ENCODE peak calls at places on chromosomes 7 and 10, in seven cellular contexts. One of them, this sample, is unnamed.

GRCh38 chr10:122459586-122460273 is 1.6 kb upstream of the HTRA1 start:
- DNase-seq in IMR-90: peak; percentile 58
- DNase-seq in H9: no peak
- DNase-seq in neuronal stem cell: no peak
- DNase-seq in H1: no peak
- DNase-seq in mesendoderm: no peak
- DNase-seq in trophoblast cell: no peak
- DNase-seq in this sample: no peak

GRCh38 chr10:95278061-95278988 is 12.5 kb downstream of the PDLIM1 start:
- DNase-seq in IMR-90: peak; percentile 73
- DNase-seq in H9: no peak
- DNase-seq in neuronal stem cell: no peak
- DNase-seq in H1: no peak
- DNase-seq in mesendoderm: peak; percentile 85
- DNase-seq in trophoblast cell: no peak
- DNase-seq in this sample: peak; percentile 89

GRCh38 chr7:7099584-7100014 is 82.7 kb upstream of the C1GALT1 start:
- DNase-seq in IMR-90: peak; percentile 83
- DNase-seq in H9: peak; percentile 97
- DNase-seq in neuronal stem cell: peak; percentile 88
- DNase-seq in H1: peak; percentile 92
- DNase-seq in mesendoderm: peak; percentile 100
- DNase-seq in trophoblast cell: peak; percentile 92
- DNase-seq in this sample: peak; percentile 95

GRCh38 chr10:122664501-122664900 is 35.1 kb downstream of the C10orf120 start:
- DNase-seq in IMR-90: no peak
- DNase-seq in H9: no peak
- DNase-seq in neuronal stem cell: no peak
- DNase-seq in H1: no peak
- DNase-seq in mesendoderm: no peak
- DNase-seq in trophoblast cell: no peak
- DNase-seq in this sample: no peak

GRCh38 chr7:124856299-124856888 is 73.2 kb downstream of the POT1 start:
- DNase-seq in IMR-90: peak; percentile 61
- DNase-seq in H9: no peak
- DNase-seq in neuronal stem cell: peak; percentile 9
- DNase-seq in H1: no peak
- DNase-seq in mesendoderm: peak; percentile 51
- DNase-seq in trophoblast cell: peak; percentile 34
- DNase-seq in this sample: peak; percentile 59

GRCh38 chr7:47482013-47482761 is 99.7 kb downstream of the TNS3 start:
- DNase-seq in IMR-90: peak; percentile 98
- DNase-seq in H9: no peak
- DNase-seq in neuronal stem cell: no peak
- DNase-seq in H1: no peak
- DNase-seq in mesendoderm: peak; percentile 54
- DNase-seq in trophoblast cell: peak; percentile 93
- DNase-seq in this sample: peak; percentile 99

GRCh38 chr7:78714302-78714857 is 739.1 kb downstream of the MAGI2 start:
- DNase-seq in IMR-90: no peak
- DNase-seq in H9: no peak
- DNase-seq in neuronal stem cell: no peak
- DNase-seq in H1: no peak
- DNase-seq in mesendoderm: no peak
- DNase-seq in trophoblast cell: no peak
- DNase-seq in this sample: no peak

GRCh38 chr7:128135275-128136214 is 104.3 kb upstream of the LRRC4 start:
- DNase-seq in IMR-90: peak; percentile 37
- DNase-seq in H9: peak; percentile 71
- DNase-seq in neuronal stem cell: peak; percentile 70
- DNase-seq in H1: no peak
- DNase-seq in mesendoderm: peak; percentile 69
- DNase-seq in trophoblast cell: peak; percentile 58
- DNase-seq in this sample: peak; percentile 63

GRCh38 chr10:3108033-3108432 is 40.7 kb downstream of the PFKP start:
- DNase-seq in IMR-90: no peak
- DNase-seq in H9: no peak
- DNase-seq in neuronal stem cell: no peak
- DNase-seq in H1: no peak
- DNase-seq in mesendoderm: no peak
- DNase-seq in trophoblast cell: no peak
- DNase-seq in this sample: no peak

GRCh38 chr7:24024689-24025088 is 259.3 kb upstream of the NPY start:
- DNase-seq in IMR-90: no peak
- DNase-seq in H9: no peak
- DNase-seq in neuronal stem cell: no peak
- DNase-seq in H1: no peak
- DNase-seq in mesendoderm: no peak
- DNase-seq in trophoblast cell: no peak
- DNase-seq in this sample: peak; percentile 73

GRCh38 chr10:76080991-76081390 is 649.6 kb downstream of the LRMDA start:
- DNase-seq in IMR-90: peak; percentile 15
- DNase-seq in H9: no peak
- DNase-seq in neuronal stem cell: no peak
- DNase-seq in H1: no peak
- DNase-seq in mesendoderm: peak; percentile 52
- DNase-seq in trophoblast cell: no peak
- DNase-seq in this sample: peak; percentile 71
- H3K23ac ChIP-seq in IMR-90: no peak overlapping the region
- H3K23ac ChIP-seq in H9: no peak overlapping the region
- H3K23ac ChIP-seq in neuronal stem cell: no peak overlapping the region
- H3K23ac ChIP-seq in H1: no peak overlapping the region
- H3K23ac ChIP-seq in mesendoderm: no peak overlapping the region
- H3K23ac ChIP-seq in trophoblast cell: no peak overlapping the region
- H3K23ac ChIP-seq in this sample: no peak overlapping the region

GRCh38 chr7:121262969-121263368 is 65.8 kb upstream of the WNT16 start:
- DNase-seq in IMR-90: no peak
- DNase-seq in H9: peak; percentile 35
- DNase-seq in neuronal stem cell: no peak
- DNase-seq in H1: no peak
- DNase-seq in mesendoderm: no peak
- DNase-seq in trophoblast cell: no peak
- DNase-seq in this sample: no peak

GRCh38 chr7:121266307-121266894 is 62.4 kb upstream of the WNT16 start:
- DNase-seq in IMR-90: no peak
- DNase-seq in H9: no peak
- DNase-seq in neuronal stem cell: no peak
- DNase-seq in H1: no peak
- DNase-seq in mesendoderm: no peak
- DNase-seq in trophoblast cell: no peak
- DNase-seq in this sample: no peak

GRCh38 chr7:121261207-121261884 is 67.5 kb upstream of the WNT16 start:
- DNase-seq in IMR-90: no peak
- DNase-seq in H9: no peak
- DNase-seq in neuronal stem cell: no peak
- DNase-seq in H1: no peak
- DNase-seq in mesendoderm: no peak
- DNase-seq in trophoblast cell: no peak
- DNase-seq in this sample: no peak

GRCh38 chr7:121259826-121260225 is 69.0 kb upstream of the WNT16 start:
- DNase-seq in IMR-90: no peak
- DNase-seq in H9: no peak
- DNase-seq in neuronal stem cell: no peak
- DNase-seq in H1: no peak
- DNase-seq in mesendoderm: no peak
- DNase-seq in trophoblast cell: no peak
- DNase-seq in this sample: no peak

DNA sequence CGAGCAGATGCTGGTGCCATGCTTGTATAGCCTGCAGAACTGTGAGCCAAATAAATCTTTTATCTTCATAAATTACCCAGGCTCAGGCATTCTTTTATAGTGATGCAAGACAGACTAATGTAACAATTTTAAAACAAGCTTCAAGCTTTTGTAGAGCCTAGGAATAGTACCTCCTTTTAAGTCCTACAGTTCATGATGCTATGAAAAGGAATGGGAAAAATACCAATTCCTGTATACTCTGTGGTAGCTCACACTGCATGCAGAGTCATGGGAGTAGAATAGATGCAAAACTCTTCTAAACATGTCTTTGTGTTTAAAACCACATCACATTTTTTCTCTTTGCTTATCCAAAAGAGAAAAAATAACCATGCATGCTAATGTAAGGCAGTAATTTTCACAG is 66.6 kb upstream of the WNT16 start:
- DNase-seq in IMR-90: peak; percentile 64
- DNase-seq in H9: no peak
- DNase-seq in neuronal stem cell: no peak
- DNase-seq in H1: no peak
- DNase-seq in mesendoderm: no peak
- DNase-seq in trophoblast cell: no peak
- DNase-seq in this sample: no peak
- H3K23ac ChIP-seq in IMR-90: no peak overlapping the region
- H3K23ac ChIP-seq in H9: no peak overlapping the region
- H3K23ac ChIP-seq in neuronal stem cell: no peak overlapping the region
- H3K23ac ChIP-seq in H1: no peak overlapping the region
- H3K23ac ChIP-seq in mesendoderm: no peak overlapping the region
- H3K23ac ChIP-seq in trophoblast cell: no peak overlapping the region
- H3K23ac ChIP-seq in this sample: no peak overlapping the region

GRCh38 chr10:116211682-116212081 is 61.3 kb downstream of the GFRA1 start:
- DNase-seq in IMR-90: peak; percentile 91
- DNase-seq in H9: no peak
- DNase-seq in neuronal stem cell: no peak
- DNase-seq in H1: no peak
- DNase-seq in mesendoderm: no peak
- DNase-seq in trophoblast cell: no peak
- DNase-seq in this sample: peak; percentile 94

GRCh38 chr10:116207690-116208089 is 65.3 kb downstream of the GFRA1 start:
- DNase-seq in IMR-90: no peak
- DNase-seq in H9: no peak
- DNase-seq in neuronal stem cell: no peak
- DNase-seq in H1: no peak
- DNase-seq in mesendoderm: no peak
- DNase-seq in trophoblast cell: no peak
- DNase-seq in this sample: no peak

GRCh38 chr10:116210588-116211346 is 62.2 kb downstream of the GFRA1 start:
- DNase-seq in IMR-90: peak; percentile 6
- DNase-seq in H9: no peak
- DNase-seq in neuronal stem cell: no peak
- DNase-seq in H1: no peak
- DNase-seq in mesendoderm: no peak
- DNase-seq in trophoblast cell: no peak
- DNase-seq in this sample: peak; percentile 4

GRCh38 chr10:116207180-116207579 is 65.8 kb downstream of the GFRA1 start:
- DNase-seq in IMR-90: no peak
- DNase-seq in H9: no peak
- DNase-seq in neuronal stem cell: no peak
- DNase-seq in H1: no peak
- DNase-seq in mesendoderm: no peak
- DNase-seq in trophoblast cell: no peak
- DNase-seq in this sample: no peak

GRCh38 chr10:116208999-116209398 is 64.0 kb downstream of the GFRA1 start:
- DNase-seq in IMR-90: no peak
- DNase-seq in H9: no peak
- DNase-seq in neuronal stem cell: no peak
- DNase-seq in H1: no peak
- DNase-seq in mesendoderm: no peak
- DNase-seq in trophoblast cell: no peak
- DNase-seq in this sample: no peak
- H3K23ac ChIP-seq in IMR-90: no peak overlapping the region
- H3K23ac ChIP-seq in H9: no peak overlapping the region
- H3K23ac ChIP-seq in neuronal stem cell: no peak overlapping the region
- H3K23ac ChIP-seq in H1: no peak overlapping the region
- H3K23ac ChIP-seq in mesendoderm: no peak overlapping the region
- H3K23ac ChIP-seq in trophoblast cell: no peak overlapping the region
- H3K23ac ChIP-seq in this sample: no peak overlapping the region

DNA sequence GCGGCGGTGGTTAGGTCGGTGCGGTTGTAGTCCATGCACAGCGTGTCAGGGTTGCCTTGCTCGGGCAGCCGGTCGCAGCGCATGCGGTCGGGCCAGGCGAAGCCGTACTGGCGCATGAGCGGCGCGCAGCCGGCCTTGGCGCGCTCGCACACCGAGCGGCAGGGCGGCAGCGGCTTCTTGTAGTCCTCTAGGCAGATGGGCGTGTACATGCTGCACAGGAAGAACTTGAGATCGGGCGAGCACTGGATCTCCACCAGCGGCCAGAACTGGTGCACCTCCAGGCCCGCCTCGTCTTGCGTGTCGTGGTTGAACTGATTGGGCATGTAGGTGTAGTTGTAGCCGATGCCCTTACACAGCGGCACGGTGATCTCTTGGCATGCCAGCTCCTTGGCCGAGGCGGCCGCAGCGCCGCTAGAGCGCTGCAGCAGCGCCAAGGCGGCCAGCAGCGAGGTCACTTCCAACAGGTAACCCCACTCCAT is 1.1 kb downstream of the FZD8 start:
- DNase-seq in IMR-90: peak; percentile 87
- DNase-seq in H9: peak; percentile 80
- DNase-seq in neuronal stem cell: peak; percentile 44
- DNase-seq in H1: no peak
- DNase-seq in mesendoderm: peak; percentile 93
- DNase-seq in trophoblast cell: peak; percentile 90
- DNase-seq in this sample: peak; percentile 87
- H3K23ac ChIP-seq in IMR-90: peak overlapping the region; percentile 79
- H3K23ac ChIP-seq in H9: no peak overlapping the region
- H3K23ac ChIP-seq in neuronal stem cell: peak overlapping the region; percentile 96
- H3K23ac ChIP-seq in H1: peak overlapping the region; percentile 87
- H3K23ac ChIP-seq in mesendoderm: peak overlapping the region; percentile 15
- H3K23ac ChIP-seq in trophoblast cell: no peak overlapping the region
- H3K23ac ChIP-seq in this sample: peak overlapping the region; percentile 78

DNA sequence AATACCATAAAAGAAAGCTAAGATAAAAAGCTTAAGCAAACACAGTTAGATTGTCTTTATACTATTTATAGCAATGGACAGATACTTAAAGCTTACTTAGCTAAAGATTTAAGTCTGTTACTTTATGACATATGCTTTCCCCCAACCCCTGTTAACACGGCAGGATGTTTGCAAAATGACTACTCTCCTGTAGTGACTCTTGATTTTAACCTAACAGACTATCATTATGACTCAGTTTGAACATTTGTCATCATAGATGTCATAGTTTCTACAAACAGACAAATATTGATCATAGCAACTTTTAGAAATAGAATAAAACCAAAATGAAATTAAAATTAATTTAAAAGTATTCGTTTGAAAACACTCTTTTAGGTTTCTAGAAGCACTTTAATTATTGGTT is 7.8 kb upstream of the COMMD3 start:
- DNase-seq in IMR-90: peak; percentile 53
- DNase-seq in H9: no peak
- DNase-seq in neuronal stem cell: no peak
- DNase-seq in H1: no peak
- DNase-seq in mesendoderm: no peak
- DNase-seq in trophoblast cell: no peak
- DNase-seq in this sample: peak; percentile 33
- H3K23ac ChIP-seq in IMR-90: no peak overlapping the region
- H3K23ac ChIP-seq in H9: no peak overlapping the region
- H3K23ac ChIP-seq in neuronal stem cell: no peak overlapping the region
- H3K23ac ChIP-seq in H1: no peak overlapping the region
- H3K23ac ChIP-seq in mesendoderm: no peak overlapping the region
- H3K23ac ChIP-seq in trophoblast cell: no peak overlapping the region
- H3K23ac ChIP-seq in this sample: no peak overlapping the region